ENCODE peak calls at places on chromosomes 6 and 20, in ten cellular contexts. X is RKO, I is MCF 10A, M is neural crest cell, W is NCI-H510A treated with DMSO at 0.1 percent for 48 hours, J is kidney, S is HTR-8/SVneo, G is fibroblast of lung, A is Ammon's horn, F is A172. V is an unnamed sample.

GRCh38 chr6:7107578-7108195 is at the start of gene RREB1:
- DNase-seq in X (peak), I (peak), M (peak), W (no peak), J (peak), S (peak), G (peak), A (peak), F (peak), V (peak)

GRCh38 chr6:119334535-119335264 is 14.9 kb downstream of the MAN1A1 start:
- DNase-seq in X (no peak), I (peak), M (no peak), W (no peak), J (no peak), S (no peak), G (no peak), A (no peak), F (no peak), V (no peak)

GRCh38 chr6:45477278-45477677 is 99.5 kb upstream of the SUPT3H start:
- DNase-seq in X (no peak), I (no peak), M (no peak), W (no peak), J (no peak), S (no peak), G (no peak), A (no peak), F (no peak), V (no peak)

GRCh38 chr6:135267085-135267484 is 86.0 kb downstream of the MYB start:
- DNase-seq in X (no peak), I (no peak), M (no peak), W (peak), J (no peak), S (no peak), G (no peak), A (no peak), F (no peak), V (no peak)

GRCh38 chr6:104908031-104908430 is 48.3 kb upstream of the HACE1 start:
- DNase-seq in X (peak), I (peak), M (no peak), W (no peak), J (no peak), S (no peak), G (no peak), A (no peak), F (no peak), V (no peak)

GRCh38 chr20:3680701-3681351 is 984 bp downstream of the ADAM33 start:
- DNase-seq in X (no peak), I (no peak), M (no peak), W (peak), J (peak), S (no peak), G (no peak), A (no peak), F (no peak), V (no peak)

GRCh38 chr6:3022765-3023662 is 23.3 kb downstream of the NQO2 start:
- DNase-seq in X (peak), I (no peak), M (no peak), W (peak), J (no peak), S (no peak), G (no peak), A (peak), F (peak), V (no peak)

GRCh38 chr6:760982-761955 is 68.3 kb upstream of the EXOC2 start:
- DNase-seq in X (no peak), I (no peak), M (no peak), W (no peak), J (no peak), S (no peak), G (no peak), A (no peak), F (no peak), V (no peak)

GRCh38 chr20:40956503-40956902 is 72.1 kb upstream of the TOP1 start:
- DNase-seq in X (no peak), I (no peak), M (no peak), W (no peak), J (no peak), S (no peak), G (no peak), A (peak), F (no peak), V (no peak)

GRCh38 chr6:127971945-127972391 is 71.1 kb upstream of the THEMIS start:
- DNase-seq in X (peak), I (peak), M (no peak), W (no peak), J (no peak), S (peak), G (peak), A (no peak), F (peak), V (peak)

GRCh38 chr6:84854801-84855400 is 90.5 kb upstream of the TBX18 start:
- DNase-seq in X (no peak), I (no peak), M (no peak), W (no peak), J (no peak), S (no peak), G (no peak), A (no peak), F (no peak), V (no peak)

GRCh38 chr6:113634352-113635163 is 222.6 kb upstream of the MARCKS start:
- DNase-seq in X (no peak), I (peak), M (no peak), W (no peak), J (no peak), S (no peak), G (peak), A (no peak), F (peak), V (no peak)

GRCh38 chr6:130381459-130382380 is 15.9 kb downstream of the TMEM200A start:
- DNase-seq in X (no peak), I (no peak), M (no peak), W (no peak), J (no peak), S (no peak), G (no peak), A (no peak), F (no peak), V (no peak)

GRCh38 chr6:7137335-7138106 is 29.8 kb downstream of the RREB1 start:
- DNase-seq in X (no peak), I (peak), M (no peak), W (peak), J (no peak), S (peak), G (peak), A (peak), F (peak), V (peak)

GRCh38 chr20:32681175-32682084 is 7.7 kb upstream of the C20orf203 start:
- DNase-seq in X (no peak), I (peak), M (peak), W (peak), J (peak), S (no peak), G (peak), A (no peak), F (peak), V (no peak)

GRCh38 chr20:45373353-45374100 is 4.6 kb downstream of the TP53TG5 start:
- DNase-seq in X (peak), I (peak), M (peak), W (peak), J (peak), S (peak), G (peak), A (peak), F (peak), V (peak)

GRCh38 chr6:11288065-11288464 is 55.6 kb upstream of the NEDD9 start:
- DNase-seq in X (no peak), I (no peak), M (no peak), W (no peak), J (no peak), S (no peak), G (no peak), A (no peak), F (no peak), V (no peak)

GRCh38 chr6:120947111-120947510 is 387.2 kb downstream of the TBC1D32 start:
- DNase-seq in X (no peak), I (no peak), M (no peak), W (no peak), J (no peak), S (no peak), G (no peak), A (no peak), F (no peak), V (no peak)

GRCh38 chr6:3478341-3478740 is 21.5 kb upstream of the SLC22A23 start:
- DNase-seq in X (no peak), I (no peak), M (no peak), W (no peak), J (no peak), S (no peak), G (no peak), A (no peak), F (no peak), V (no peak)

GRCh38 chr6:124132256-124132655 is 328.6 kb downstream of the NKAIN2 start:
- DNase-seq in X (no peak), I (peak), M (no peak), W (no peak), J (no peak), S (no peak), G (peak), A (no peak), F (peak), V (no peak)

GRCh38 chr6:56370127-56370540 is 122.8 kb upstream of the COL21A1 start:
- DNase-seq in X (no peak), I (peak), M (no peak), W (peak), J (peak), S (no peak), G (peak), A (no peak), F (no peak), V (no peak)

GRCh38 chr20:54985100-54985499 is 509.7 kb downstream of the DOK5 start:
- DNase-seq in X (no peak), I (no peak), M (no peak), W (no peak), J (no peak), S (no peak), G (no peak), A (no peak), F (no peak), V (no peak)

GRCh38 chr6:4133941-4134838 is 1.2 kb downstream of the ECI2 start:
- DNase-seq in X (peak), I (peak), M (no peak), W (peak), J (no peak), S (no peak), G (peak), A (no peak), F (peak), V (no peak)

V was measured in CD8-positive, alpha-beta T cell.